ENCODE peak calls at places on chromosomes 12 and 14, in eight cellular contexts. One of them, this sample, is unnamed.

GRCh38 chr14:31261859-31262739 is 54.5 kb upstream of the HECTD1 start:
- DNase-seq in HFF-Myc: no peak
- DNase-seq in neural crest cell: no peak
- DNase-seq in cardiac fibroblast: peak; percentile 83
- DNase-seq in GM20000: no peak
- DNase-seq in tibial nerve: peak; percentile 83
- DNase-seq in CD8-positive, alpha-beta T cell: no peak
- DNase-seq in bronchial epithelial cell: peak; percentile 46
- DNase-seq in this sample: no peak

GRCh38 chr14:102805454-102805891 is 28.2 kb downstream of the TRAF3 start:
- DNase-seq in HFF-Myc: no peak
- DNase-seq in neural crest cell: no peak
- DNase-seq in cardiac fibroblast: peak; percentile 29
- DNase-seq in GM20000: no peak
- DNase-seq in tibial nerve: no peak
- DNase-seq in CD8-positive, alpha-beta T cell: no peak
- DNase-seq in bronchial epithelial cell: no peak
- DNase-seq in this sample: no peak

GRCh38 chr14:57831981-57832380 is 33.9 kb downstream of the SLC35F4 start:
- DNase-seq in HFF-Myc: no peak
- DNase-seq in neural crest cell: no peak
- DNase-seq in cardiac fibroblast: no peak
- DNase-seq in GM20000: no peak
- DNase-seq in tibial nerve: no peak
- DNase-seq in CD8-positive, alpha-beta T cell: no peak
- DNase-seq in bronchial epithelial cell: peak; percentile 35
- DNase-seq in this sample: no peak

GRCh38 chr12:96257550-96258392 is 63.6 kb downstream of the ELK3 start:
- DNase-seq in HFF-Myc: no peak
- DNase-seq in neural crest cell: no peak
- DNase-seq in cardiac fibroblast: no peak
- DNase-seq in GM20000: no peak
- DNase-seq in tibial nerve: no peak
- DNase-seq in CD8-positive, alpha-beta T cell: no peak
- DNase-seq in bronchial epithelial cell: no peak
- DNase-seq in this sample: no peak

GRCh38 chr12:54195736-54196347 is 7.1 kb upstream of the SMUG1 start:
- DNase-seq in HFF-Myc: no peak
- DNase-seq in neural crest cell: no peak
- DNase-seq in cardiac fibroblast: peak; percentile 68
- DNase-seq in GM20000: no peak
- DNase-seq in tibial nerve: no peak
- DNase-seq in CD8-positive, alpha-beta T cell: no peak
- DNase-seq in bronchial epithelial cell: no peak
- DNase-seq in this sample: no peak

GRCh38 chr12:96308881-96309280 is 91.4 kb downstream of the CDK17 start:
- DNase-seq in HFF-Myc: no peak
- DNase-seq in neural crest cell: no peak
- DNase-seq in cardiac fibroblast: peak; percentile 36
- DNase-seq in GM20000: no peak
- DNase-seq in tibial nerve: no peak
- DNase-seq in CD8-positive, alpha-beta T cell: no peak
- DNase-seq in bronchial epithelial cell: no peak
- DNase-seq in this sample: peak; percentile 18

GRCh38 chr12:70543444-70543843 is 93.8 kb downstream of the PTPRB start:
- DNase-seq in HFF-Myc: peak; percentile 79
- DNase-seq in neural crest cell: no peak
- DNase-seq in cardiac fibroblast: peak; percentile 98
- DNase-seq in GM20000: no peak
- DNase-seq in tibial nerve: no peak
- DNase-seq in CD8-positive, alpha-beta T cell: no peak
- DNase-seq in bronchial epithelial cell: peak; percentile 92
- DNase-seq in this sample: peak; percentile 65

GRCh38 chr14:85590784-85591183 is 60.8 kb downstream of the FLRT2 start:
- DNase-seq in HFF-Myc: no peak
- DNase-seq in neural crest cell: no peak
- DNase-seq in cardiac fibroblast: no peak
- DNase-seq in GM20000: no peak
- DNase-seq in tibial nerve: no peak
- DNase-seq in CD8-positive, alpha-beta T cell: no peak
- DNase-seq in bronchial epithelial cell: peak; percentile 86
- DNase-seq in this sample: no peak

GRCh38 chr14:71712478-71712877 is 219.8 kb upstream of the RGS6 start:
- DNase-seq in HFF-Myc: no peak
- DNase-seq in neural crest cell: no peak
- DNase-seq in cardiac fibroblast: no peak
- DNase-seq in GM20000: no peak
- DNase-seq in tibial nerve: no peak
- DNase-seq in CD8-positive, alpha-beta T cell: no peak
- DNase-seq in bronchial epithelial cell: no peak
- DNase-seq in this sample: no peak

GRCh38 chr14:63897706-63898105 is 44.9 kb downstream of the SYNE2 start:
- DNase-seq in HFF-Myc: no peak
- DNase-seq in neural crest cell: no peak
- DNase-seq in cardiac fibroblast: peak; percentile 87
- DNase-seq in GM20000: no peak
- DNase-seq in tibial nerve: no peak
- DNase-seq in CD8-positive, alpha-beta T cell: no peak
- DNase-seq in bronchial epithelial cell: no peak
- DNase-seq in this sample: no peak

GRCh38 chr12:121562484-121562883 is 18.3 kb downstream of the KDM2B start:
- DNase-seq in HFF-Myc: no peak
- DNase-seq in neural crest cell: no peak
- DNase-seq in cardiac fibroblast: no peak
- DNase-seq in GM20000: no peak
- DNase-seq in tibial nerve: no peak
- DNase-seq in CD8-positive, alpha-beta T cell: no peak
- DNase-seq in bronchial epithelial cell: no peak
- DNase-seq in this sample: no peak

GRCh38 chr12:108482717-108483212 is 32.3 kb upstream of the FICD start:
- DNase-seq in HFF-Myc: no peak
- DNase-seq in neural crest cell: no peak
- DNase-seq in cardiac fibroblast: no peak
- DNase-seq in GM20000: no peak
- DNase-seq in tibial nerve: no peak
- DNase-seq in CD8-positive, alpha-beta T cell: no peak
- DNase-seq in bronchial epithelial cell: peak; percentile 67
- DNase-seq in this sample: no peak

GRCh38 chr12:110141389-110141788 is 17.2 kb downstream of the IFT81 start:
- DNase-seq in HFF-Myc: peak; percentile 37
- DNase-seq in neural crest cell: no peak
- DNase-seq in cardiac fibroblast: peak; percentile 90
- DNase-seq in GM20000: no peak
- DNase-seq in tibial nerve: peak; percentile 61
- DNase-seq in CD8-positive, alpha-beta T cell: no peak
- DNase-seq in bronchial epithelial cell: no peak
- DNase-seq in this sample: peak; percentile 85

GRCh38 chr12:47883663-47884195 is 21.1 kb downstream of the VDR start:
- DNase-seq in HFF-Myc: no peak
- DNase-seq in neural crest cell: no peak
- DNase-seq in cardiac fibroblast: no peak
- DNase-seq in GM20000: no peak
- DNase-seq in tibial nerve: no peak
- DNase-seq in CD8-positive, alpha-beta T cell: no peak
- DNase-seq in bronchial epithelial cell: no peak
- DNase-seq in this sample: no peak

GRCh38 chr12:16350682-16351081 is 3.2 kb downstream of the MGST1 start:
- DNase-seq in HFF-Myc: peak; percentile 19
- DNase-seq in neural crest cell: no peak
- DNase-seq in cardiac fibroblast: peak; percentile 95
- DNase-seq in GM20000: no peak
- DNase-seq in tibial nerve: peak; percentile 71
- DNase-seq in CD8-positive, alpha-beta T cell: no peak
- DNase-seq in bronchial epithelial cell: peak; percentile 99
- DNase-seq in this sample: peak; percentile 86

GRCh38 chr12:62834406-62834805 is 100.5 kb downstream of the PPM1H start:
- DNase-seq in HFF-Myc: no peak
- DNase-seq in neural crest cell: no peak
- DNase-seq in cardiac fibroblast: no peak
- DNase-seq in GM20000: no peak
- DNase-seq in tibial nerve: no peak
- DNase-seq in CD8-positive, alpha-beta T cell: no peak
- DNase-seq in bronchial epithelial cell: no peak
- DNase-seq in this sample: no peak

GRCh38 chr14:22112004-22112403 is 438.4 kb upstream of the OR4E1 start:
- DNase-seq in HFF-Myc: no peak
- DNase-seq in neural crest cell: peak; percentile 51
- DNase-seq in cardiac fibroblast: no peak
- DNase-seq in GM20000: peak; percentile 20
- DNase-seq in tibial nerve: no peak
- DNase-seq in CD8-positive, alpha-beta T cell: peak; percentile 57
- DNase-seq in bronchial epithelial cell: peak; percentile 21
- DNase-seq in this sample: no peak

GRCh38 chr12:62581288-62582064 is 114.8 kb downstream of the MON2 start:
- DNase-seq in HFF-Myc: peak; percentile 33
- DNase-seq in neural crest cell: no peak
- DNase-seq in cardiac fibroblast: peak; percentile 82
- DNase-seq in GM20000: peak; percentile 38
- DNase-seq in tibial nerve: no peak
- DNase-seq in CD8-positive, alpha-beta T cell: no peak
- DNase-seq in bronchial epithelial cell: peak; percentile 64
- DNase-seq in this sample: peak; percentile 54

GRCh38 chr14:29458547-29458946 is 469.1 kb downstream of the PRKD1 start:
- DNase-seq in HFF-Myc: no peak
- DNase-seq in neural crest cell: no peak
- DNase-seq in cardiac fibroblast: no peak
- DNase-seq in GM20000: no peak
- DNase-seq in tibial nerve: no peak
- DNase-seq in CD8-positive, alpha-beta T cell: no peak
- DNase-seq in bronchial epithelial cell: peak; percentile 67
- DNase-seq in this sample: no peak

GRCh38 chr14:69079188-69079742 is 73.7 kb downstream of the DCAF5 start:
- DNase-seq in HFF-Myc: no peak
- DNase-seq in neural crest cell: no peak
- DNase-seq in cardiac fibroblast: peak; percentile 87
- DNase-seq in GM20000: no peak
- DNase-seq in tibial nerve: no peak
- DNase-seq in CD8-positive, alpha-beta T cell: no peak
- DNase-seq in bronchial epithelial cell: peak; percentile 84
- DNase-seq in this sample: no peak

DNA sequence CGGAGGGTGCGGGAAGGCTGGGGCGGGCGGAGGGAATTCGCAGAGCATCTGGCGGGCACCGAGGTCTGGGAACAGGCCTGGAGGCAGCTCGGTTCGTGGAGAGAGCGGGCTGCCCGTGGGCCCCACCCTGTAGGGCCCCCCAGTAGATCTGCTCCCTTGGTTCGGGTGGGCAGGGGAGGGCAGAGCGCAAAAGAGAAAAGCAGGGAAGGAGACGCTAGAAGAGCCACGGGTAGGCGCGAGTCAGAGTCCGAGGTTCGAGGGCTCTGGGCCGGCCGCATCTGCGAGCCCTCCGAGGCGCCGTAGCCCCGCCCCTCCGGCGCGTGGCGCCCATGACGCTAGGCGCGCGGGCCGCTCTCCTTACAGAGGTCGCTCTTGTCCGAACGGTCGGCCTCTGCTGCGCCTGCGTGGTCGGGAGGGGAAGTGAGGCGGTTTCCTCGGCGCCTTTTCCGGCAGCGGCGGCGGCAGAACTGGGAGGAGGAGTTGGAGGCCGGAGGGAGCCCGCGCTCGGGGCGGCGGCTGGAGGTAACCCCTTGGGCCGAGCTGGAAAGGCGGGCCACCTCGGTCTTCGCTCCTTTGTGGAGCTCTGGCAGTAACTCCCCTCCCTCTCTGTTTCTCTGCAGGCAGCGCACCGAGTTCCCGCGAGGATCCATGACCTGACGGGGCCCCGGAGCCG is at the start of gene ARF6:
- DNase-seq in HFF-Myc: peak; percentile 86
- DNase-seq in neural crest cell: peak; percentile 96
- DNase-seq in cardiac fibroblast: peak; percentile 98
- DNase-seq in GM20000: peak; percentile 98
- DNase-seq in tibial nerve: peak; percentile 94
- DNase-seq in CD8-positive, alpha-beta T cell: peak; percentile 98
- DNase-seq in bronchial epithelial cell: peak; percentile 87
- DNase-seq in this sample: peak; percentile 94
- TF ChIP-seq CTCF in HFF-Myc: no peak
- TF ChIP-seq CTCF in neural crest cell: peak; percentile 13
- TF ChIP-seq CTCF in cardiac fibroblast: no peak
- TF ChIP-seq CTCF in GM20000: peak; percentile 6
- TF ChIP-seq CTCF in tibial nerve: no peak
- TF ChIP-seq CTCF in CD8-positive, alpha-beta T cell: no peak
- TF ChIP-seq CTCF in bronchial epithelial cell: peak; percentile 36
- TF ChIP-seq CTCF in this sample: no peak

GRCh38 chr12:51262758-51263177 is 7.4 kb downstream of the SMAGP start:
- DNase-seq in HFF-Myc: no peak
- DNase-seq in neural crest cell: peak; percentile 20
- DNase-seq in cardiac fibroblast: peak; percentile 39
- DNase-seq in GM20000: no peak
- DNase-seq in tibial nerve: peak; percentile 25
- DNase-seq in CD8-positive, alpha-beta T cell: no peak
- DNase-seq in bronchial epithelial cell: peak; percentile 29
- DNase-seq in this sample: peak; percentile 63
- TF ChIP-seq CTCF in HFF-Myc: no peak
- TF ChIP-seq CTCF in neural crest cell: peak; percentile 37
- TF ChIP-seq CTCF in cardiac fibroblast: peak; percentile 49
- TF ChIP-seq CTCF in GM20000: peak; percentile 7
- TF ChIP-seq CTCF in tibial nerve: no peak
- TF ChIP-seq CTCF in CD8-positive, alpha-beta T cell: no peak
- TF ChIP-seq CTCF in bronchial epithelial cell: peak; percentile 44
- TF ChIP-seq CTCF in this sample: peak; percentile 52

DNA sequence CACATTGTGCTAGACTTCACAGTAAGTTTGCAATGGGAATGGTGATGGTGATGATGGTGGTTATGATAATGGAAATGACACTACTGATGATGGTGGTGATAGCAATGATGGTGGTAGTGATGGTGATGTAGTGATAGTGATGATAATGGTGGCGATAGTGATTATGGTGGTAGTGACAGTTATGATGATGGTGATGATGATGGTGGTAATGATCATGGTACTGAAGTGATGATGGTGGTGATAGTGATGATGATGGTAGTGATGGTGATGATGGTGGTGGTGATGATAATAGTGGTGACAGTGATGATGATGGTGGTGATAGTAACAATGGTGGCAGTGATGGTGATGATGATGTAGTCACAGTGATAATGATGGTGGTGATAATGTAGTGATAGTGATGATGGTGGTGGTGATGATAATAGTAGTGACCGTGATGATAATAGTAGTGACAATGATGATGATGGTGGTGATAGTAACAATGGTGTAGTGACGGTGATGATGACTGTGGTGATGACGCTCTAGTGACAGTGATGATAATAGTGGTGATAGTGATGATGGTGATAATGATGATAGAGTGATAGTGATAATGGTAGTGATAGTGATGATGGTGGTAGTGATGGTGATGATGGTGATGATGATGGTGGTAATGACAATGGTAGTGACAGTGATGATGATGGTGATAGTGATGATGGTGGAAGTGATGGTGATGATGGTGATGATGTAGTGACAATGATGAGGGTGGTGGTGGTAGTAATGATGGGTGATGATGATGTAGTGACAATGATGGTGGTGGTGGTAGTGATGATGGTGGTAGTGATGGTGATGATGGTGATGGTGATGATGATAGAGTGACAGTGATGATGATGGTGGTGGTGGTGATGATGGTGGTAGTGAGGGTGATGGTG is 222.9 kb upstream of the PWP1 start:
- DNase-seq in HFF-Myc: no peak
- DNase-seq in neural crest cell: no peak
- DNase-seq in cardiac fibroblast: no peak
- DNase-seq in GM20000: no peak
- DNase-seq in tibial nerve: no peak
- DNase-seq in CD8-positive, alpha-beta T cell: no peak
- DNase-seq in bronchial epithelial cell: no peak
- DNase-seq in this sample: no peak
- TF ChIP-seq CTCF in HFF-Myc: no peak
- TF ChIP-seq CTCF in neural crest cell: no peak
- TF ChIP-seq CTCF in cardiac fibroblast: no peak
- TF ChIP-seq CTCF in GM20000: no peak
- TF ChIP-seq CTCF in tibial nerve: no peak
- TF ChIP-seq CTCF in CD8-positive, alpha-beta T cell: no peak
- TF ChIP-seq CTCF in bronchial epithelial cell: no peak
- TF ChIP-seq CTCF in this sample: no peak

GRCh38 chr14:74526854-74527585 is 33.5 kb downstream of the ISCA2 start:
- DNase-seq in HFF-Myc: no peak
- DNase-seq in neural crest cell: no peak
- DNase-seq in cardiac fibroblast: peak; percentile 18
- DNase-seq in GM20000: no peak
- DNase-seq in tibial nerve: no peak
- DNase-seq in CD8-positive, alpha-beta T cell: no peak
- DNase-seq in bronchial epithelial cell: no peak
- DNase-seq in this sample: no peak
- TF ChIP-seq CTCF in HFF-Myc: no peak
- TF ChIP-seq CTCF in neural crest cell: no peak
- TF ChIP-seq CTCF in cardiac fibroblast: no peak
- TF ChIP-seq CTCF in GM20000: no peak
- TF ChIP-seq CTCF in tibial nerve: no peak
- TF ChIP-seq CTCF in CD8-positive, alpha-beta T cell: no peak
- TF ChIP-seq CTCF in bronchial epithelial cell: peak; percentile 28
- TF ChIP-seq CTCF in this sample: no peak